ENCODE peak calls at places on chromosomes 4 and X, in five cellular contexts. U is activated CD4-positive, alpha-beta T cell treated with anti-CD3 and anti-CD28 coated beads, Interleukin-2, amount 10 ng/mL, durations not matched to agents 7 days and 5 days; H is NCI-H1694 treated with DMSO at 0.1 percent for 48 hours; V is stimulated activated CD4-positive, alpha-beta T cell treated with anti-CD3 and anti-CD28 coated beads, Interleukin-1b, Interleukin-23, amount 100 ng/mL, for 48 hours; I is posterior vena cava. M is an unnamed sample.

GRCh38 chrX:45172890-45173289 is 27.8 kb downstream of the DIPK2B start:
- DNase-seq in H (no peak), I (no peak), V (no peak), U (no peak), M (no peak)

GRCh38 chr4:102174800-102175199 is 170.5 kb downstream of the SLC39A8 start:
- DNase-seq in H (no peak), U (no peak), V (no peak), I (no peak), M (no peak)

GRCh38 chrX:118847676-118848075 is 24.1 kb downstream of the ZCCHC12 start:
- DNase-seq in I (no peak), U (peak; percentile 10), V (no peak), H (peak; percentile 81), M (peak; percentile 18)

GRCh38 chr4:185542626-185543336 is 7.5 kb upstream of the PDLIM3 start:
- DNase-seq in U (no peak), V (no peak), H (no peak), I (peak; percentile 91), M (no peak)

GRCh38 chr4:1469596-1470392 is 63.6 kb upstream of the NKX1-1 start:
- DNase-seq in V (no peak), H (no peak), U (no peak), I (peak; percentile 51), M (no peak)

GRCh38 chr4:74266081-74266480 is 42.2 kb upstream of the EPGN start:
- DNase-seq in U (no peak), V (no peak), H (no peak), I (no peak), M (no peak)

GRCh38 chr4:73901031-73901430 is 31.8 kb downstream of the CXCL1 start:
- DNase-seq in V (no peak), I (no peak), H (no peak), U (no peak), M (no peak)

GRCh38 chrX:122245943-122246342 is 938.1 kb upstream of the GRIA3 start:
- DNase-seq in V (no peak), H (no peak), I (no peak), U (no peak), M (no peak)

GRCh38 chr4:98448923-98449322 is 187.7 kb downstream of the RAP1GDS1 start:
- DNase-seq in H (no peak), U (peak; percentile 60), V (no peak), I (no peak), M (peak; percentile 32)

GRCh38 chr4:79445371-79445781 is 37.3 kb upstream of the GK2 start:
- DNase-seq in V (no peak), H (no peak), I (no peak), U (no peak), M (peak; percentile 95)

GRCh38 chr4:40721730-40722171 is 28.0 kb upstream of the NSUN7 start:
- DNase-seq in I (no peak), H (no peak), V (peak; percentile 14), U (no peak), M (no peak)

GRCh38 chr4:26015133-26015651 is 101.2 kb downstream of the SMIM20 start:
- DNase-seq in I (peak; percentile 96), H (no peak), V (no peak), U (no peak), M (no peak)

GRCh38 chr4:123520376-123520775 is 123.8 kb downstream of the SPRY1 start:
- DNase-seq in H (no peak), I (no peak), V (no peak), U (no peak), M (no peak)

M was measured in NCI-H2171 treated with DMSO at 0.1 percent for 48 hours.